ENCODE peak calls at places on chromosomes 16 and 17, in nine cellular contexts. One of them, this sample, is unnamed.

GRCh38 chr17:34598161-34598776 is 18.9 kb downstream of the TMEM132E start:
- DNase-seq in heart left ventricle: no peak
- DNase-seq in gastrocnemius medialis: no peak
- DNase-seq in HCT116: no peak
- DNase-seq in uterus: no peak
- DNase-seq in spleen: no peak
- DNase-seq in transverse colon: no peak
- DNase-seq in prostate gland: no peak
- DNase-seq in stomach: no peak
- DNase-seq in this sample: no peak

GRCh38 chr16:12529582-12529981 is 274.1 kb downstream of the CPPED1 start:
- DNase-seq in heart left ventricle: no peak
- DNase-seq in gastrocnemius medialis: no peak
- DNase-seq in HCT116: no peak
- DNase-seq in uterus: no peak
- DNase-seq in spleen: no peak
- DNase-seq in transverse colon: no peak
- DNase-seq in prostate gland: no peak
- DNase-seq in stomach: no peak
- DNase-seq in this sample: no peak

GRCh38 chr16:88331989-88332920 is 50.5 kb upstream of the ZNF469 start:
- DNase-seq in heart left ventricle: peak; percentile 73
- DNase-seq in gastrocnemius medialis: peak; percentile 76
- DNase-seq in HCT116: peak; percentile 88
- DNase-seq in uterus: peak; percentile 61
- DNase-seq in spleen: no peak
- DNase-seq in transverse colon: peak; percentile 35
- DNase-seq in prostate gland: peak; percentile 66
- DNase-seq in stomach: peak; percentile 49
- DNase-seq in this sample: peak; percentile 89

GRCh38 chr16:62194828-62195227 is 158.6 kb upstream of the CDH8 start:
- DNase-seq in heart left ventricle: no peak
- DNase-seq in gastrocnemius medialis: no peak
- DNase-seq in HCT116: no peak
- DNase-seq in uterus: no peak
- DNase-seq in spleen: no peak
- DNase-seq in transverse colon: no peak
- DNase-seq in prostate gland: no peak
- DNase-seq in stomach: no peak
- DNase-seq in this sample: no peak

GRCh38 chr17:7613769-7614421 is 802 bp downstream of the FXR2 start:
- DNase-seq in heart left ventricle: no peak
- DNase-seq in gastrocnemius medialis: no peak
- DNase-seq in HCT116: no peak
- DNase-seq in uterus: no peak
- DNase-seq in spleen: no peak
- DNase-seq in transverse colon: no peak
- DNase-seq in prostate gland: no peak
- DNase-seq in stomach: no peak
- DNase-seq in this sample: no peak

GRCh38 chr17:44599298-44600175 is 42.3 kb downstream of the FZD2 start:
- DNase-seq in heart left ventricle: no peak
- DNase-seq in gastrocnemius medialis: no peak
- DNase-seq in HCT116: no peak
- DNase-seq in uterus: peak; percentile 85
- DNase-seq in spleen: no peak
- DNase-seq in transverse colon: peak; percentile 23
- DNase-seq in prostate gland: no peak
- DNase-seq in stomach: peak; percentile 43
- DNase-seq in this sample: peak; percentile 21

GRCh38 chr16:67142342-67142741 is 8.5 kb downstream of the B3GNT9 start:
- DNase-seq in heart left ventricle: no peak
- DNase-seq in gastrocnemius medialis: no peak
- DNase-seq in HCT116: no peak
- DNase-seq in uterus: no peak
- DNase-seq in spleen: peak; percentile 49
- DNase-seq in transverse colon: no peak
- DNase-seq in prostate gland: no peak
- DNase-seq in stomach: no peak
- DNase-seq in this sample: peak; percentile 33

GRCh38 chr16:30399435-30400186 is 4.4 kb downstream of the ZNF48 start:
- DNase-seq in heart left ventricle: no peak
- DNase-seq in gastrocnemius medialis: no peak
- DNase-seq in HCT116: no peak
- DNase-seq in uterus: no peak
- DNase-seq in spleen: no peak
- DNase-seq in transverse colon: no peak
- DNase-seq in prostate gland: no peak
- DNase-seq in stomach: no peak
- DNase-seq in this sample: no peak

GRCh38 chr16:83689385-83689831 is 118.4 kb upstream of the HSBP1 start:
- DNase-seq in heart left ventricle: no peak
- DNase-seq in gastrocnemius medialis: peak; percentile 59
- DNase-seq in HCT116: no peak
- DNase-seq in uterus: no peak
- DNase-seq in spleen: no peak
- DNase-seq in transverse colon: no peak
- DNase-seq in prostate gland: no peak
- DNase-seq in stomach: no peak
- DNase-seq in this sample: no peak

GRCh38 chr17:75405365-75406221 is at the start of gene GRB2:
- DNase-seq in heart left ventricle: peak; percentile 100
- DNase-seq in gastrocnemius medialis: peak; percentile 98
- DNase-seq in HCT116: peak; percentile 94
- DNase-seq in uterus: peak; percentile 99
- DNase-seq in spleen: peak; percentile 100
- DNase-seq in transverse colon: peak; percentile 100
- DNase-seq in prostate gland: peak; percentile 98
- DNase-seq in stomach: peak; percentile 99
- DNase-seq in this sample: peak; percentile 97
- TF ChIP-seq POLR2A in heart left ventricle: peak; percentile 90
- TF ChIP-seq POLR2A in gastrocnemius medialis: peak; percentile 87
- TF ChIP-seq POLR2A in HCT116: peak; percentile 68
- TF ChIP-seq POLR2A in uterus: peak; percentile 61
- TF ChIP-seq POLR2A in spleen: peak; percentile 89
- TF ChIP-seq POLR2A in transverse colon: peak; percentile 94
- TF ChIP-seq POLR2A in prostate gland: peak; percentile 91
- TF ChIP-seq POLR2A in stomach: no peak
- TF ChIP-seq POLR2A in this sample: no peak

GRCh38 chr16:87054856-87055255 is 262.3 kb downstream of the C16orf95 start:
- DNase-seq in heart left ventricle: no peak
- DNase-seq in gastrocnemius medialis: no peak
- DNase-seq in HCT116: no peak
- DNase-seq in uterus: no peak
- DNase-seq in spleen: no peak
- DNase-seq in transverse colon: no peak
- DNase-seq in prostate gland: no peak
- DNase-seq in stomach: no peak
- DNase-seq in this sample: no peak
- H3K27me3 ChIP-seq in heart left ventricle: no peaks in the 10 kb centered on the region
- H3K27me3 ChIP-seq in gastrocnemius medialis: peaks cover 9% of the 10 kb centered on the region
- H3K27me3 ChIP-seq in HCT116: no peaks in the 10 kb centered on the region
- H3K27me3 ChIP-seq in uterus: no peaks in the 10 kb centered on the region
- H3K27me3 ChIP-seq in spleen: peaks cover 57% of the 10 kb centered on the region
- H3K27me3 ChIP-seq in transverse colon: peaks cover 32% of the 10 kb centered on the region
- H3K27me3 ChIP-seq in prostate gland: peaks cover 11% of the 10 kb centered on the region
- H3K27me3 ChIP-seq in stomach: no peaks in the 10 kb centered on the region
- H3K27me3 ChIP-seq in this sample: no peaks in the 10 kb centered on the region

DNA sequence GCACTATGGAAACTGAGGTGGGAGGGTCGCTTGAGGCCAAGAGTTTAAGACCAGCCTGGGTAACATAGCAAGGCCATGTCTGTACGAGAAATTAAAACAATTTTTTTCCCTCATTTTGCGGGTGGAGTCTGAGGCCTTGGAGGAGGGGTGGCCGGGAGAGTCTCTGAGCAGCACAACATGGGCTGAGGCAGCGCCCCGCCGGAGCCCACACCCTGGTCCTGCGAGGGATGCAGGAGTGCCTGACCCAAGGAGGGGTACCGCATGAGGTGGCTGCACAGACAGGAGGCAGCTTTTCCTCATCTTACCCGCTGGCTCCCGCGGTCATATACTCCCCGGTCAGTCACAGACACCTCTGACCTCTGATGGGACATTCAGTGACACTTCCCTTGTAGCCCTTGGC is 67.7 kb downstream of the MSI2 start:
- DNase-seq in heart left ventricle: no peak
- DNase-seq in gastrocnemius medialis: no peak
- DNase-seq in HCT116: no peak
- DNase-seq in uterus: no peak
- DNase-seq in spleen: no peak
- DNase-seq in transverse colon: no peak
- DNase-seq in prostate gland: no peak
- DNase-seq in stomach: no peak
- DNase-seq in this sample: no peak
- H3K36me3 ChIP-seq in heart left ventricle: no peaks in the 10 kb centered on the region
- H3K36me3 ChIP-seq in gastrocnemius medialis: no peaks in the 10 kb centered on the region
- H3K36me3 ChIP-seq in HCT116: no peaks in the 10 kb centered on the region
- H3K36me3 ChIP-seq in uterus: no peaks in the 10 kb centered on the region
- H3K36me3 ChIP-seq in spleen: no peaks in the 10 kb centered on the region
- H3K36me3 ChIP-seq in transverse colon: no peaks in the 10 kb centered on the region
- H3K36me3 ChIP-seq in prostate gland: no peaks in the 10 kb centered on the region
- H3K36me3 ChIP-seq in stomach: peaks cover 9% of the 10 kb centered on the region
- H3K36me3 ChIP-seq in this sample: no peaks in the 10 kb centered on the region

GRCh38 chr17:58688521-58688920 is 3.3 kb downstream of the TEX14 start:
- DNase-seq in heart left ventricle: no peak
- DNase-seq in gastrocnemius medialis: no peak
- DNase-seq in HCT116: no peak
- DNase-seq in uterus: no peak
- DNase-seq in spleen: no peak
- DNase-seq in transverse colon: no peak
- DNase-seq in prostate gland: no peak
- DNase-seq in stomach: no peak
- DNase-seq in this sample: no peak
- TF ChIP-seq POLR2A in heart left ventricle: no peak
- TF ChIP-seq POLR2A in gastrocnemius medialis: no peak
- TF ChIP-seq POLR2A in HCT116: no peak
- TF ChIP-seq POLR2A in uterus: no peak
- TF ChIP-seq POLR2A in spleen: no peak
- TF ChIP-seq POLR2A in transverse colon: no peak
- TF ChIP-seq POLR2A in prostate gland: no peak
- TF ChIP-seq POLR2A in stomach: no peak
- TF ChIP-seq POLR2A in this sample: no peak

GRCh38 chr16:82040296-82040695 is 5.2 kb downstream of the HSD17B2 start:
- DNase-seq in heart left ventricle: no peak
- DNase-seq in gastrocnemius medialis: no peak
- DNase-seq in HCT116: no peak
- DNase-seq in uterus: no peak
- DNase-seq in spleen: no peak
- DNase-seq in transverse colon: no peak
- DNase-seq in prostate gland: no peak
- DNase-seq in stomach: no peak
- DNase-seq in this sample: no peak
- H3K27me3 ChIP-seq in heart left ventricle: no peaks in the 10 kb centered on the region
- H3K27me3 ChIP-seq in gastrocnemius medialis: no peaks in the 10 kb centered on the region
- H3K27me3 ChIP-seq in HCT116: peaks cover 52% of the 10 kb centered on the region
- H3K27me3 ChIP-seq in uterus: no peaks in the 10 kb centered on the region
- H3K27me3 ChIP-seq in spleen: peaks cover 36% of the 10 kb centered on the region
- H3K27me3 ChIP-seq in transverse colon: no peaks in the 10 kb centered on the region
- H3K27me3 ChIP-seq in prostate gland: peaks cover 3% of the 10 kb centered on the region
- H3K27me3 ChIP-seq in stomach: no peaks in the 10 kb centered on the region
- H3K27me3 ChIP-seq in this sample: no peaks in the 10 kb centered on the region

GRCh38 chr16:1998852-1999801 is 9.4 kb downstream of the SYNGR3 start:
- DNase-seq in heart left ventricle: peak; percentile 62
- DNase-seq in gastrocnemius medialis: no peak
- DNase-seq in HCT116: no peak
- DNase-seq in uterus: no peak
- DNase-seq in spleen: peak; percentile 72
- DNase-seq in transverse colon: no peak
- DNase-seq in prostate gland: no peak
- DNase-seq in stomach: no peak
- DNase-seq in this sample: no peak

GRCh38 chr16:1997591-1998359 is 8.0 kb downstream of the SYNGR3 start:
- DNase-seq in heart left ventricle: no peak
- DNase-seq in gastrocnemius medialis: peak; percentile 56
- DNase-seq in HCT116: no peak
- DNase-seq in uterus: peak; percentile 50
- DNase-seq in spleen: peak; percentile 74
- DNase-seq in transverse colon: no peak
- DNase-seq in prostate gland: no peak
- DNase-seq in stomach: no peak
- DNase-seq in this sample: no peak

GRCh38 chr16:1998360-1998835 is 8.6 kb downstream of the SYNGR3 start:
- DNase-seq in heart left ventricle: no peak
- DNase-seq in gastrocnemius medialis: no peak
- DNase-seq in HCT116: no peak
- DNase-seq in uterus: no peak
- DNase-seq in spleen: no peak
- DNase-seq in transverse colon: no peak
- DNase-seq in prostate gland: no peak
- DNase-seq in stomach: no peak
- DNase-seq in this sample: no peak

GRCh38 chr16:1993731-1994131 is 4.0 kb downstream of the SYNGR3 start:
- DNase-seq in heart left ventricle: no peak
- DNase-seq in gastrocnemius medialis: no peak
- DNase-seq in HCT116: no peak
- DNase-seq in uterus: no peak
- DNase-seq in spleen: peak; percentile 78
- DNase-seq in transverse colon: no peak
- DNase-seq in prostate gland: no peak
- DNase-seq in stomach: no peak
- DNase-seq in this sample: no peak

DNA sequence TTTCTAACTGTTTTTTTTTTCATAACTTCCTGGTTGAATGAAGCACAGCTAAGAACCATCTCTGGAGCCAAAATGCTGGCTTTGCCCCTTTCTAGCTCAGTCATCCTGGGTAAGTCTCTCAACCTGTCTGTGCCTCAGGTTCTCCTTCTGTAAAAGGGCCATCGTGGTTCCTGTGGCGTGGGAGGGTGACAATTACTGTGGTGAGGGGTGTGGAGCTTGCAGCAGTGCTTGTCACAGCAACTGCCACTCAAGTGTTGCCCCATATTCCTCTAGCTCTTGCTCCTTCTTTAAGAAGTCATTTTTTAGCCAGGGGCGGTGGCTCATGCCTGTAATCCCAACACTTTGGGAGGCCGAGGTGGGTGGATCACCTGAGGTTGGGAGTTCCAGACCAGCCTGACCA is 6.4 kb downstream of the SYNGR3 start:
- DNase-seq in heart left ventricle: no peak
- DNase-seq in gastrocnemius medialis: no peak
- DNase-seq in HCT116: no peak
- DNase-seq in uterus: no peak
- DNase-seq in spleen: no peak
- DNase-seq in transverse colon: no peak
- DNase-seq in prostate gland: no peak
- DNase-seq in stomach: no peak
- DNase-seq in this sample: no peak
- H3K36me3 ChIP-seq in heart left ventricle: peaks cover 46% of the 10 kb centered on the region
- H3K36me3 ChIP-seq in gastrocnemius medialis: no peaks in the 10 kb centered on the region
- H3K36me3 ChIP-seq in HCT116: peaks cover 14% of the 10 kb centered on the region
- H3K36me3 ChIP-seq in uterus: no peaks in the 10 kb centered on the region
- H3K36me3 ChIP-seq in spleen: peaks cover 47% of the 10 kb centered on the region
- H3K36me3 ChIP-seq in transverse colon: peaks cover 7% of the 10 kb centered on the region
- H3K36me3 ChIP-seq in prostate gland: peaks cover 3% of the 10 kb centered on the region
- H3K36me3 ChIP-seq in stomach: peaks cover 47% of the 10 kb centered on the region
- H3K36me3 ChIP-seq in this sample: no peaks in the 10 kb centered on the region

GRCh38 chr16:70298988-70299938 is at the start of gene DDX19B:
- DNase-seq in heart left ventricle: peak; percentile 90
- DNase-seq in gastrocnemius medialis: peak; percentile 71
- DNase-seq in HCT116: peak; percentile 40
- DNase-seq in uterus: peak; percentile 75
- DNase-seq in spleen: peak; percentile 95
- DNase-seq in transverse colon: peak; percentile 87
- DNase-seq in prostate gland: peak; percentile 77
- DNase-seq in stomach: peak; percentile 83
- DNase-seq in this sample: peak; percentile 71
- TF ChIP-seq POLR2A in heart left ventricle: peak; percentile 49
- TF ChIP-seq POLR2A in gastrocnemius medialis: peak; percentile 57
- TF ChIP-seq POLR2A in HCT116: peak; percentile 57
- TF ChIP-seq POLR2A in uterus: no peak
- TF ChIP-seq POLR2A in spleen: peak; percentile 55
- TF ChIP-seq POLR2A in transverse colon: peak; percentile 77
- TF ChIP-seq POLR2A in prostate gland: no peak
- TF ChIP-seq POLR2A in stomach: peak; percentile 50
- TF ChIP-seq POLR2A in this sample: peak; percentile 65

GRCh38 chr17:373616-374225 is 21.1 kb upstream of the RPH3AL start:
- DNase-seq in heart left ventricle: no peak
- DNase-seq in gastrocnemius medialis: peak; percentile 66
- DNase-seq in HCT116: no peak
- DNase-seq in uterus: no peak
- DNase-seq in spleen: peak; percentile 10
- DNase-seq in transverse colon: no peak
- DNase-seq in prostate gland: no peak
- DNase-seq in stomach: no peak
- DNase-seq in this sample: no peak
- H3K27me3 ChIP-seq in heart left ventricle: no peaks in the 10 kb centered on the region
- H3K27me3 ChIP-seq in gastrocnemius medialis: no peaks in the 10 kb centered on the region
- H3K27me3 ChIP-seq in HCT116: no peaks in the 10 kb centered on the region
- H3K27me3 ChIP-seq in uterus: no peaks in the 10 kb centered on the region
- H3K27me3 ChIP-seq in spleen: no peaks in the 10 kb centered on the region
- H3K27me3 ChIP-seq in transverse colon: no peaks in the 10 kb centered on the region
- H3K27me3 ChIP-seq in prostate gland: no peaks in the 10 kb centered on the region
- H3K27me3 ChIP-seq in stomach: no peaks in the 10 kb centered on the region
- H3K27me3 ChIP-seq in this sample: no peaks in the 10 kb centered on the region